ENCODE peak calls at places on chromosomes 2 and 18, in eight cellular contexts. X is left ventricle myocardium inferior, P is astrocyte of the spinal cord, U is HCT116, B is A549, G is brain microvascular endothelial cell, J is fibroblast of the aortic adventitia, H is IMR-90. K is an unnamed sample.

GRCh38 chr2:167333245-167333644 is 445.0 kb downstream of the XIRP2 start:
- DNase-seq in X (no peak), P (no peak), U (no peak), B (no peak), G (no peak), J (no peak), H (peak; percentile 2), K (peak; percentile 1)

GRCh38 chr2:207950063-207950760 is 75.1 kb downstream of the PLEKHM3 start:
- DNase-seq in X (no peak), P (peak; percentile 11), U (no peak), B (no peak), G (no peak), J (no peak), H (no peak), K (no peak)

GRCh38 chr2:109597283-109597682 is 16.5 kb downstream of the SEPTIN10 start:
- DNase-seq in X (no peak), P (no peak), U (no peak), B (no peak), G (no peak), J (no peak), H (no peak), K (no peak)

GRCh38 chr2:118535818-118536212 is 311.6 kb downstream of the EN1 start:
- DNase-seq in X (no peak), P (no peak), U (no peak), B (no peak), G (no peak), J (no peak), H (no peak), K (no peak)

GRCh38 chr18:27411911-27412310 is 226.8 kb upstream of the CHST9 start:
- DNase-seq in X (no peak), P (peak; percentile 24), U (no peak), B (no peak), G (no peak), J (peak; percentile 8), H (no peak), K (no peak)

GRCh38 chr2:30235008-30235655 is 3.8 kb downstream of the LBH start:
- DNase-seq in X (no peak), P (no peak), U (no peak), B (no peak), G (peak; percentile 47), J (no peak), H (peak; percentile 60), K (peak; percentile 86)

GRCh38 chr2:195037072-195037471 is 620.0 kb upstream of the SLC39A10 start:
- DNase-seq in X (no peak), P (no peak), U (no peak), B (no peak), G (no peak), J (no peak), H (no peak), K (no peak)

GRCh38 chr18:8998481-8999217 is 103.8 kb upstream of the NDUFV2 start:
- DNase-seq in X (no peak), P (no peak), U (no peak), B (no peak), G (no peak), J (peak; percentile 56), H (peak; percentile 55), K (peak; percentile 54)

GRCh38 chr2:112634153-112634873 is 11.4 kb upstream of the SLC20A1 start:
- DNase-seq in X (no peak), P (no peak), U (no peak), B (no peak), G (no peak), J (no peak), H (no peak), K (no peak)

GRCh38 chr18:55586841-55587240 is 1.2 kb downstream of the TCF4 start:
- DNase-seq in X (no peak), P (peak; percentile 58), U (no peak), B (no peak), G (peak; percentile 16), J (peak; percentile 65), H (peak; percentile 53), K (peak; percentile 60)

GRCh38 chr2:232488097-232488711 is 570 bp upstream of the ECEL1 start:
- DNase-seq in X (peak; percentile 7), P (no peak), U (no peak), B (no peak), G (no peak), J (no peak), H (no peak), K (no peak)

GRCh38 chr2:29417630-29418029 is 302.4 kb downstream of the CLIP4 start:
- DNase-seq in X (no peak), P (no peak), U (no peak), B (no peak), G (no peak), J (no peak), H (no peak), K (no peak)

GRCh38 chr2:218960196-218961165 is 1.0 kb downstream of the CDK5R2 start:
- DNase-seq in X (no peak), P (no peak), U (no peak), B (no peak), G (no peak), J (no peak), H (no peak), K (no peak)

GRCh38 chr2:185221-185620 is 78.6 kb downstream of the SH3YL1 start:
- DNase-seq in X (no peak), P (no peak), U (no peak), B (no peak), G (no peak), J (no peak), H (no peak), K (no peak)

GRCh38 chr18:74520096-74520833 is 14.0 kb upstream of the CNDP1 start:
- DNase-seq in X (no peak), P (no peak), U (no peak), B (no peak), G (no peak), J (no peak), H (no peak), K (no peak)

GRCh38 chr2:26737221-26737620 is 26.9 kb upstream of the SLC35F6 start:
- DNase-seq in X (no peak), P (no peak), U (no peak), B (no peak), G (no peak), J (no peak), H (no peak), K (no peak)

GRCh38 chr18:51480562-51481261 is 283.2 kb upstream of the MEX3C start:
- DNase-seq in X (peak; percentile 16), P (no peak), U (no peak), B (no peak), G (no peak), J (no peak), H (no peak), K (no peak)

GRCh38 chr2:74564222-74564621 is 9.7 kb downstream of the DOK1 start:
- DNase-seq in X (no peak), P (peak; percentile 75), U (no peak), B (no peak), G (no peak), J (peak; percentile 83), H (peak; percentile 61), K (peak; percentile 87)

GRCh38 chr18:13247506-13247905 is 28.9 kb downstream of the LDLRAD4 start:
- DNase-seq in X (no peak), P (no peak), U (no peak), B (no peak), G (no peak), J (no peak), H (no peak), K (no peak)

GRCh38 chr18:57998461-57998860 is 45.6 kb upstream of the NEDD4L start:
- DNase-seq in X (no peak), P (no peak), U (no peak), B (no peak), G (peak; percentile 14), J (no peak), H (peak; percentile 65), K (peak; percentile 48)

GRCh38 chr2:112187805-112188596 is 49.8 kb downstream of the FBLN7 start:
- DNase-seq in X (no peak), P (no peak), U (peak; percentile 13), B (no peak), G (no peak), J (no peak), H (no peak), K (peak; percentile 60)

GRCh38 chr2:9775351-9775750 is 67.9 kb upstream of the TAF1B start:
- DNase-seq in X (no peak), P (no peak), U (no peak), B (no peak), G (no peak), J (no peak), H (no peak), K (no peak)

GRCh38 chr2:9775999-9776685 is 67.1 kb upstream of the TAF1B start:
- DNase-seq in X (no peak), P (no peak), U (no peak), B (no peak), G (no peak), J (no peak), H (no peak), K (no peak)

GRCh38 chr2:9778012-9778411 is 65.3 kb upstream of the TAF1B start:
- DNase-seq in X (no peak), P (no peak), U (peak; percentile 28), B (peak; percentile 56), G (no peak), J (no peak), H (no peak), K (no peak)

GRCh38 chr2:9778471-9779402 is 64.5 kb upstream of the TAF1B start:
- DNase-seq in X (no peak), P (no peak), U (no peak), B (no peak), G (no peak), J (peak; percentile 51), H (no peak), K (no peak)

DNA sequence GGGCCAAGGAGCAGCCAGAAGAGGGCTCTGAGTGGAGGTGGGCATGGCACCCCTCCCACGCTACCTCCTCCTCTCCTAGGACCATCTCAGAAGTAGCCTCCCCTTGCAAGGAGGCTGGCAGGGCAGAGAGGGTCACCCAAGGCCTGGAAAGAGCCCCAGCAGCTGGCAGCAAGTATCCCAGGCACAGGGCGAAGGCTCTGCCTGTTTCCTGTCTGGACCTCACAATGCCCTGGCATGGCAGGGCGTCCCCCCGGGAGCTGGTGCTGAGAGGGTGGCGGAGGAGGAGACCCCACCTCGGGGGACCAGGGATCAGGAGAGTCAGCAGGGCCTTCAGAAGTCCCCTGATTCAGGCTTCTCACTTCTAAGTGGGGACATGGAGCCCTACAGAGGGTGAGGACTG is 66.2 kb upstream of the TAF1B start:
- DNase-seq in X (no peak), P (no peak), U (no peak), B (no peak), G (no peak), J (no peak), H (no peak), K (no peak)
- H3K4me3 ChIP-seq in X (no peak overlapping the region), P (no peak overlapping the region), U (no peak overlapping the region), B (no peak overlapping the region), G (no peak overlapping the region), J (no peak overlapping the region), H (no peak overlapping the region), K (no peak overlapping the region)

GRCh38 chr2:106882658-106883057 is 3.3 kb downstream of the ST6GAL2 start:
- DNase-seq in X (no peak), P (no peak), U (no peak), B (peak; percentile 21), G (no peak), J (no peak), H (no peak), K (peak; percentile 3)
- TF ChIP-seq CTCF in X (peak; percentile 14), P (no peak), U (no peak), B (peak; percentile 54), G (peak; percentile 43), J (no peak), H (no peak), K (no peak)

GRCh38 chr18:79857082-79857661 is 59.4 kb downstream of the KCNG2 start:
- DNase-seq in X (no peak), P (peak; percentile 17), U (no peak), B (peak; percentile 31), G (peak; percentile 37), J (peak; percentile 58), H (peak; percentile 58), K (peak; percentile 83)
- H3K4me3 ChIP-seq in X (no peak overlapping the region), P (no peak overlapping the region), U (no peak overlapping the region), B (no peak overlapping the region), G (no peak overlapping the region), J (no peak overlapping the region), H (no peak overlapping the region), K (no peak overlapping the region)

GRCh38 chr2:120182019-120182560 is 41.1 kb downstream of the TMEM185B start:
- DNase-seq in X (no peak), P (no peak), U (no peak), B (no peak), G (no peak), J (no peak), H (no peak), K (no peak)
- TF ChIP-seq CTCF in X (no peak), P (no peak), U (no peak), B (no peak), G (peak; percentile 15), J (no peak), H (no peak), K (no peak)